ENCODE peak calls at places on chromosomes 6 and 20, in ten cellular contexts. T is endothelial cell; C is PC-9; M is mammary epithelial cell; A is astrocyte; W is K562; F is lower lobe of right lung; O is osteocyte; N is CD4-positive, alpha-beta T cell; Q is uterus. G is an unnamed sample.

GRCh38 chr20:49508435-49509199 is 26.1 kb upstream of the KCNB1 start:
- DNase-seq in M (peak; percentile 12), A (peak; percentile 24), O (no peak), W (peak; percentile 42), F (no peak), C (peak; percentile 33), Q (no peak), N (no peak), T (no peak), G (no peak)

GRCh38 chr6:20186981-20187380 is 25.3 kb downstream of the MBOAT1 start:
- DNase-seq in O (no peak), F (no peak), C (no peak), M (no peak), Q (no peak), T (no peak), A (peak; percentile 44), W (no peak), N (no peak), G (no peak)

GRCh38 chr6:131911951-131912350 is 39.2 kb downstream of the CCN2 start:
- DNase-seq in C (no peak), T (no peak), W (no peak), F (no peak), Q (no peak), A (peak; percentile 52), N (no peak), O (no peak), M (no peak), G (no peak)

GRCh38 chr6:17871836-17872235 is 115.6 kb downstream of the KIF13A start:
- DNase-seq in N (no peak), A (no peak), M (no peak), T (no peak), W (no peak), F (no peak), O (no peak), C (no peak), Q (no peak), G (no peak)

GRCh38 chr6:170159040-170159965 is 131.6 kb downstream of the DLL1 start:
- DNase-seq in N (no peak), O (no peak), C (no peak), M (no peak), A (no peak), W (no peak), Q (no peak), F (peak; percentile 46), T (no peak), G (no peak)

GRCh38 chr6:6686748-6687601 is 98.5 kb downstream of the LY86 start:
- DNase-seq in M (peak; percentile 93), O (peak; percentile 94), N (peak; percentile 58), F (peak; percentile 98), C (peak; percentile 92), T (peak; percentile 95), Q (peak; percentile 65), W (peak; percentile 100), A (peak; percentile 52), G (peak; percentile 70)

GRCh38 chr6:52634211-52634610 is 36.7 kb upstream of the TMEM14A start:
- DNase-seq in N (no peak), A (peak; percentile 33), W (no peak), O (no peak), Q (no peak), M (no peak), F (no peak), C (no peak), T (no peak), G (no peak)

GRCh38 chr20:61433816-61434215 is 181.8 kb downstream of the CDH4 start:
- DNase-seq in F (no peak), A (no peak), Q (no peak), N (no peak), T (no peak), O (no peak), M (no peak), C (no peak), W (no peak), G (no peak)

GRCh38 chr6:31805939-31806469 is 762 bp downstream of the LSM2 start:
- DNase-seq in M (peak; percentile 74), F (peak; percentile 21), T (no peak), N (no peak), O (no peak), Q (no peak), C (no peak), A (no peak), W (peak; percentile 39), G (no peak)

GRCh38 chr6:15893556-15894253 is 230.9 kb upstream of the DTNBP1 start:
- DNase-seq in O (no peak), A (no peak), Q (no peak), N (no peak), W (peak; percentile 68), T (no peak), F (no peak), M (peak; percentile 35), C (no peak), G (no peak)

DNA sequence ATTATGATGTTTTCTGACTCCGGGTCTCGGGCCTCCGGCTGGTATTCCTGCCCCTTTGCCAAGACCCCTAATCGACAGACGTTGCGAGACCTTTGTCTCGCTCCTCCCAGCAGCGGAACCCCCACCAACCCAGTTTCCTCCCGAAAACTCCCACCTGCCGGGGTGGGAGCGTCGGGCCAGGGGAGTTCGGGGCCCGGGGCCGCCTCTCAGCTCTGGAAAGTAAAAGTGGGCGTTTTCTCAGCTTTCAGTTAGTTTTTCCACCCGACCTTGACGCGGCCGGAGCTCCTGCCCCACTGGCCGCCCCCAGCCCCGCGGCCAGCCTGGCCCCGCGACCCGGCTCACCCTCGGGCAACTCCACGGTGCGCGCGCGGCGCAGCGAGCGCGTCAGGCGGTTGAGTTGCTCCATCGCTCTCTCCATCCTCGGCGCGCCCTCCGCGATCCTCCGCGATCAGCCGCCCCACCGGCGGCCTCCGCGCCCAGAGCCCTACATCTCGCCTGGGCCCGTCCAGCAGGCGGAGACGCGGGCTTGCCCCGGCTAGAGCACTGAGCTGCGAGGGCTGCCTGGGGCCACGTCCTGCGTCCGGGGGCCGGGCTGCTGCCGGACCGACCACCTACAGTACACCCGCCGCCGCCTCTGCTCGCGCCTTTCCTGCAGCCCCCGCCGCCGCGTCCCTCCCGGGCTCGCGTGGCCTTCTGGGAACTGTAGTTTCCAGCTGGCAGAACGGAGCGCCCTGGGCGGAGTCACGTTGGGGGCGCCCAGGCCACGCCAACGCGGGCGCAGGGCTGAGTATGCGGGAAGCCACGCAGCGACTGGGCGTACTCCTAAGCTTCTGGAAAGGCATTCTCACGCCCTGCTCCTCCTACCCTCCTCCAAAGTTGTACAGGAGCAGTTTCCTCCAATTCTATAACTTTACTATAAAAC is at the start of gene HACE1:
- DNase-seq in T (peak; percentile 93), F (peak; percentile 94), M (peak; percentile 83), O (peak; percentile 95), Q (peak; percentile 87), C (peak; percentile 71), N (peak; percentile 85), W (peak; percentile 82), A (peak; percentile 80), G (peak; percentile 81)
- TF ChIP-seq CTCF in T (no peak), F (peak; percentile 38), M (peak; percentile 43), O (peak; percentile 45), Q (peak; percentile 12), C (no peak), N (peak; percentile 17), W (peak; percentile 38), A (no peak), G (peak; percentile 40)

DNA sequence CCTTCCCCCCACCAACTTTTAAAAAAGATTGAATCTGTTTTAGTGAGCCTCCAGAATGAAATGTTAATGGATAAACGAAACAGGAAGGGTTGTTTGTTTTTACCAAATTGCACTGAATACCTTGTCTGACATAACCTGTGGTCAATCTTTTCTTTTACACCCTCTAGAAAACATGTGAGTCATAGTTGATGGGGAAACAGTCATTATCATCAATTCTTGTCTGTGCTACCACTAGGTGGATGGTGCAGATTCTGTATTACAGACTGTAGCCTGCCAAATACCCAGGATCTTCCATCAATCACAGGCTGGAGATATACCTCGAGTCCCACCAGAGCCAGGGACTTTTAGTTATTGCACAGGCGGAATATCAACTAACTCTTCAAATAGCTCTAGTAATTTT is 29.5 kb upstream of the PKIB start:
- DNase-seq in A (peak; percentile 27), W (no peak), T (no peak), F (no peak), N (no peak), O (no peak), C (peak; percentile 76), M (peak; percentile 70), Q (no peak), G (no peak)
- TF ChIP-seq CTCF in A (no peak), W (no peak), T (no peak), F (no peak), N (no peak), O (no peak), C (peak; percentile 49), M (peak; percentile 61), Q (no peak), G (no peak)

DNA sequence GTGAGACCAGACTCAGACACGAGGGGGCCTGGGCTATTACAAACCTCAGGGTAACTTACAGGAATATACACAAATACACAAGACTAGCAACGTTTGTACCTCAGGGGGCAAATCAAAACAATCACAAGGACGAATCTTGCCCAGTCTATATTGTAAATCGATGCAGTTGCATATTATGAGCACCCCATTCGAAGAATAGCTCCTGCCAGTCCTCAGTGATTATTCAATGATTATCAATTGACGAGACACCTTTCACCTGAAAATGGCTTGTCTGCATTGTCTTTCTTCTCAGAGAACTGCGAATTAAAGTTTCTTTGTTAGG is 24.6 kb upstream of the MAP3K7 start:
- DNase-seq in N (no peak), F (no peak), A (no peak), C (no peak), Q (no peak), M (no peak), O (no peak), W (no peak), T (no peak), G (no peak)
- TF ChIP-seq CTCF in N (no peak), F (no peak), A (no peak), C (no peak), Q (no peak), M (no peak), O (peak; percentile 46), W (peak; percentile 21), T (no peak), G (no peak)

GRCh38 chr6:35945650-35946025 is 24.7 kb upstream of the SRPK1 start:
- DNase-seq in O (no peak), C (no peak), N (no peak), F (no peak), M (peak; percentile 14), A (no peak), Q (no peak), T (no peak), W (no peak), G (no peak)

GRCh38 chr6:35954335-35954734 is 33.4 kb upstream of the SRPK1 start:
- DNase-seq in C (no peak), M (no peak), N (no peak), O (no peak), T (no peak), W (no peak), F (no peak), A (no peak), Q (no peak), G (no peak)

GRCh38 chr6:35943390-35943789 is 22.5 kb upstream of the SRPK1 start:
- DNase-seq in M (no peak), N (no peak), W (no peak), Q (no peak), C (no peak), O (no peak), F (no peak), T (no peak), A (no peak), G (no peak)

DNA sequence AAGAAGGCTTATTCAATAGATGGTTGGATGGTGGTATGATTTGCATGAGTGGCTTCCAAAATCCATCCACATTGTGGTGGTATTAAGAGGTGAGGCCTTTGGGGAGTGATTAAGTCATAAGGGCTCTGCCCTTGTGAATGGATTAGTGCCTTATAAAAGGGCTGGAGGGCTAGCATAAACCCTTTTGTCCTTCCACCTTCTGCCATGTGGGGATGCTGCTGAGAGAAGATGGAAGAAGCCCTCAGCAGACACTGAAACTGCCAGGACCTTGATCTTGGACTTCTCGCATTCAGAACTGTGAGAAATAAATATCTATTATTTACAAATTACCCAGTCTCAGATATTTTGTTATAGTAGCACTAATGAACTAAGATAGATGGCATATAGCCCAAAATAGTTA is 27.8 kb upstream of the SRPK1 start:
- DNase-seq in N (no peak), W (no peak), A (no peak), Q (no peak), O (no peak), C (no peak), T (peak; percentile 16), F (no peak), M (no peak), G (no peak)
- TF ChIP-seq CTCF in N (no peak), W (peak; percentile 60), A (peak; percentile 11), Q (no peak), O (peak; percentile 24), C (peak; percentile 20), T (no peak), F (no peak), M (peak; percentile 31), G (peak; percentile 11)

G was measured in progenitor cell of endocrine pancreas.